ENCODE peak calls at places on chromosomes 11 and 22, in eight cellular contexts. G is DMS 273 treated with DMSO at 0.1 percent for 48 hours; L is GM20000; U is NCI-H2029 treated with DMSO at 0.1 percent for 48 hours; T is HTR-8/SVneo; Y is GM12892; J is activated CD4-positive, alpha-beta T cell treated with anti-CD3 and anti-CD28 coated beads, Interleukin-2, amount 50 U/mL, for 4 hours; D is HFFc6. B is an unnamed sample.

GRCh38 chr11:70116386-70117077 is 38.4 kb downstream of the ANO1 start:
- DNase-seq in G (no peak), L (no peak), U (no peak), T (no peak), Y (no peak), J (no peak), D (no peak), B (no peak)

GRCh38 chr11:37946155-37946766 is 1348.2 kb upstream of the RAG2 start:
- DNase-seq in G (no peak), L (peak; percentile 4), U (peak; percentile 5), T (no peak), Y (no peak), J (no peak), D (peak; percentile 19), B (no peak)

GRCh38 chr22:26995222-26995621 is 337.8 kb downstream of the MIAT start:
- DNase-seq in G (no peak), L (no peak), U (no peak), T (no peak), Y (no peak), J (no peak), D (no peak), B (no peak)

GRCh38 chr11:71988050-71988449 is 10.7 kb upstream of the IL18BP start:
- DNase-seq in G (no peak), L (no peak), U (no peak), T (no peak), Y (no peak), J (no peak), D (peak; percentile 72), B (no peak)

GRCh38 chr11:123551085-123551484 is 103.3 kb downstream of the SCN3B start:
- DNase-seq in G (no peak), L (no peak), U (no peak), T (no peak), Y (no peak), J (no peak), D (no peak), B (no peak)

GRCh38 chr11:45082744-45083543 is 63.5 kb upstream of the PRDM11 start:
- DNase-seq in G (no peak), L (no peak), U (no peak), T (no peak), Y (no peak), J (no peak), D (no peak), B (no peak)

GRCh38 chr22:19965771-19966709 is 24.4 kb upstream of the TXNRD2 start:
- DNase-seq in G (no peak), L (no peak), U (no peak), T (no peak), Y (no peak), J (no peak), D (no peak), B (no peak)

GRCh38 chr11:70483077-70483861 is 84.9 kb downstream of the CTTN start:
- DNase-seq in G (no peak), L (peak; percentile 67), U (no peak), T (peak; percentile 69), Y (peak; percentile 45), J (no peak), D (peak; percentile 50), B (no peak)

GRCh38 chr11:108097179-108097578 is 24.2 kb upstream of the ACAT1 start:
- DNase-seq in G (no peak), L (no peak), U (no peak), T (no peak), Y (no peak), J (no peak), D (no peak), B (no peak)

GRCh38 chr11:16171882-16172281 is 184.5 kb downstream of the SOX6 start:
- DNase-seq in G (no peak), L (no peak), U (no peak), T (no peak), Y (no peak), J (no peak), D (no peak), B (no peak)

GRCh38 chr11:94968334-94968958 is 4.9 kb downstream of the CWC15 start:
- DNase-seq in G (no peak), L (no peak), U (no peak), T (no peak), Y (no peak), J (no peak), D (peak; percentile 73), B (no peak)

GRCh38 chr11:10923886-10924285 is 66.0 kb upstream of the ZBED5 start:
- DNase-seq in G (no peak), L (no peak), U (no peak), T (no peak), Y (no peak), J (no peak), D (no peak), B (no peak)

GRCh38 chr11:123995119-123995518 is at the start of gene OR10G6:
- DNase-seq in G (no peak), L (no peak), U (no peak), T (no peak), Y (no peak), J (no peak), D (no peak), B (no peak)

GRCh38 chr11:68117896-68118470 is 3.2 kb downstream of the CHKA start:
- DNase-seq in G (no peak), L (no peak), U (no peak), T (no peak), Y (no peak), J (no peak), D (no peak), B (no peak)

GRCh38 chr11:95514386-95515145 is 275.0 kb downstream of the FAM76B start:
- DNase-seq in G (no peak), L (no peak), U (no peak), T (no peak), Y (no peak), J (no peak), D (no peak), B (no peak)

GRCh38 chr11:5624489-5625278 is at the start of gene TRIM34:
- DNase-seq in G (no peak), L (peak; percentile 86), U (no peak), T (peak; percentile 78), Y (peak; percentile 64), J (peak; percentile 47), D (peak; percentile 70), B (peak; percentile 32)

B was measured in stimulated activated naive CD4-positive, alpha-beta T cell treated with Interleukin-2 at 50 U/mL for 16 hours.